ENCODE peak calls at places on chromosome 2, in five cellular contexts. One of them, this sample, is unnamed.

GRCh38 chr2:3981446-3981845 is 278.1 kb downstream of the DCDC2C start:
- DNase-seq in substantia nigra: no peak
- DNase-seq in AG04450: no peak
- DNase-seq in fibroblast of lung: no peak
- DNase-seq in CD8-positive, alpha-beta T cell: no peak
- DNase-seq in this sample: no peak

GRCh38 chr2:69830045-69830905 is 815 bp downstream of the GMCL1 start:
- DNase-seq in fibroblast of lung: peak
- DNase-seq in AG04450: no peak
- DNase-seq in substantia nigra: no peak
- DNase-seq in CD8-positive, alpha-beta T cell: peak
- DNase-seq in this sample: peak

GRCh38 chr2:120245520-120245835 is 7.2 kb upstream of the RALB start:
- DNase-seq in AG04450: no peak
- DNase-seq in substantia nigra: no peak
- DNase-seq in fibroblast of lung: no peak
- DNase-seq in CD8-positive, alpha-beta T cell: no peak
- DNase-seq in this sample: no peak

GRCh38 chr2:48566582-48566981 is 36.6 kb downstream of the STON1 start:
- DNase-seq in substantia nigra: no peak
- DNase-seq in fibroblast of lung: peak
- DNase-seq in CD8-positive, alpha-beta T cell: no peak
- DNase-seq in AG04450: no peak
- DNase-seq in this sample: peak

GRCh38 chr2:172038604-172039003 is 38.9 kb downstream of the METAP1D start:
- DNase-seq in fibroblast of lung: peak
- DNase-seq in AG04450: no peak
- DNase-seq in CD8-positive, alpha-beta T cell: no peak
- DNase-seq in substantia nigra: no peak
- DNase-seq in this sample: no peak

GRCh38 chr2:238439093-238439849 is 12.5 kb downstream of the ASB1 start:
- DNase-seq in AG04450: peak
- DNase-seq in substantia nigra: no peak
- DNase-seq in fibroblast of lung: peak
- DNase-seq in CD8-positive, alpha-beta T cell: no peak
- DNase-seq in this sample: no peak

GRCh38 chr2:158202151-158202778 is 100.6 kb downstream of the UPP2 start:
- DNase-seq in AG04450: no peak
- DNase-seq in fibroblast of lung: peak
- DNase-seq in substantia nigra: no peak
- DNase-seq in CD8-positive, alpha-beta T cell: no peak
- DNase-seq in this sample: no peak

GRCh38 chr2:228839506-228839905 is 431.6 kb downstream of the PID1 start:
- DNase-seq in AG04450: no peak
- DNase-seq in substantia nigra: no peak
- DNase-seq in CD8-positive, alpha-beta T cell: no peak
- DNase-seq in fibroblast of lung: no peak
- DNase-seq in this sample: no peak

GRCh38 chr2:159152119-159152778 is 134.3 kb downstream of the WDSUB1 start:
- DNase-seq in CD8-positive, alpha-beta T cell: no peak
- DNase-seq in fibroblast of lung: peak
- DNase-seq in substantia nigra: no peak
- DNase-seq in AG04450: no peak
- DNase-seq in this sample: no peak

GRCh38 chr2:12717988-12718661 is 1.4 kb downstream of the TRIB2 start:
- DNase-seq in fibroblast of lung: peak
- DNase-seq in AG04450: no peak
- DNase-seq in CD8-positive, alpha-beta T cell: peak
- DNase-seq in substantia nigra: no peak
- DNase-seq in this sample: peak

GRCh38 chr2:166487082-166487654 is 6.9 kb downstream of the SCN7A start:
- DNase-seq in substantia nigra: no peak
- DNase-seq in AG04450: no peak
- DNase-seq in CD8-positive, alpha-beta T cell: no peak
- DNase-seq in fibroblast of lung: no peak
- DNase-seq in this sample: no peak

GRCh38 chr2:59824314-59824713 is 729.1 kb downstream of the BCL11A start:
- DNase-seq in fibroblast of lung: no peak
- DNase-seq in AG04450: no peak
- DNase-seq in CD8-positive, alpha-beta T cell: no peak
- DNase-seq in substantia nigra: no peak
- DNase-seq in this sample: no peak

GRCh38 chr2:165874445-165875039 is 79.0 kb downstream of the TTC21B start:
- DNase-seq in CD8-positive, alpha-beta T cell: no peak
- DNase-seq in fibroblast of lung: peak
- DNase-seq in substantia nigra: no peak
- DNase-seq in AG04450: peak
- DNase-seq in this sample: peak

GRCh38 chr2:171745141-171745540 is 57.9 kb downstream of the DYNC1I2 start:
- DNase-seq in fibroblast of lung: no peak
- DNase-seq in AG04450: no peak
- DNase-seq in substantia nigra: no peak
- DNase-seq in CD8-positive, alpha-beta T cell: no peak
- DNase-seq in this sample: no peak

GRCh38 chr2:109174214-109174613 is 45.2 kb downstream of the SH3RF3 start:
- DNase-seq in CD8-positive, alpha-beta T cell: peak
- DNase-seq in AG04450: no peak
- DNase-seq in fibroblast of lung: no peak
- DNase-seq in substantia nigra: no peak
- DNase-seq in this sample: no peak

GRCh38 chr2:48724278-48724677 is 31.2 kb downstream of the LHCGR start:
- DNase-seq in AG04450: no peak
- DNase-seq in CD8-positive, alpha-beta T cell: no peak
- DNase-seq in substantia nigra: no peak
- DNase-seq in fibroblast of lung: no peak
- DNase-seq in this sample: no peak

GRCh38 chr2:110837421-110838409 is 105.3 kb downstream of the ACOXL start:
- DNase-seq in fibroblast of lung: no peak
- DNase-seq in CD8-positive, alpha-beta T cell: no peak
- DNase-seq in substantia nigra: no peak
- DNase-seq in AG04450: no peak
- DNase-seq in this sample: peak

GRCh38 chr2:10536569-10537133 is 88.5 kb upstream of the ODC1 start:
- DNase-seq in CD8-positive, alpha-beta T cell: no peak
- DNase-seq in AG04450: no peak
- DNase-seq in fibroblast of lung: no peak
- DNase-seq in substantia nigra: no peak
- DNase-seq in this sample: no peak

GRCh38 chr2:43214253-43214652 is 12.2 kb downstream of the ZFP36L2 start:
- DNase-seq in substantia nigra: no peak
- DNase-seq in CD8-positive, alpha-beta T cell: no peak
- DNase-seq in AG04450: no peak
- DNase-seq in fibroblast of lung: no peak
- DNase-seq in this sample: no peak

GRCh38 chr2:173151671-173152398 is 76.2 kb downstream of the MAP3K20 start:
- DNase-seq in fibroblast of lung: peak
- DNase-seq in CD8-positive, alpha-beta T cell: no peak
- DNase-seq in AG04450: no peak
- DNase-seq in substantia nigra: no peak
- DNase-seq in this sample: no peak

GRCh38 chr2:233115761-233116160 is 55.6 kb downstream of the INPP5D start:
- DNase-seq in AG04450: no peak
- DNase-seq in fibroblast of lung: no peak
- DNase-seq in substantia nigra: no peak
- DNase-seq in CD8-positive, alpha-beta T cell: no peak
- DNase-seq in this sample: no peak

GRCh38 chr2:53670351-53670750 is 97.3 kb upstream of the CHAC2 start:
- DNase-seq in fibroblast of lung: peak
- DNase-seq in CD8-positive, alpha-beta T cell: no peak
- DNase-seq in AG04450: no peak
- DNase-seq in substantia nigra: no peak
- DNase-seq in this sample: no peak

GRCh38 chr2:127591221-127591923 is 54.6 kb upstream of the GPR17 start:
- DNase-seq in substantia nigra: peak
- DNase-seq in CD8-positive, alpha-beta T cell: peak
- DNase-seq in fibroblast of lung: peak
- DNase-seq in AG04450: peak
- DNase-seq in this sample: peak

GRCh38 chr2:95053543-95053942 is 28.0 kb downstream of the MAL start:
- DNase-seq in substantia nigra: no peak
- DNase-seq in AG04450: no peak
- DNase-seq in CD8-positive, alpha-beta T cell: no peak
- DNase-seq in fibroblast of lung: no peak
- DNase-seq in this sample: peak

GRCh38 chr2:109102588-109103233 is 26.3 kb upstream of the SH3RF3 start:
- DNase-seq in fibroblast of lung: no peak
- DNase-seq in AG04450: no peak
- DNase-seq in substantia nigra: no peak
- DNase-seq in CD8-positive, alpha-beta T cell: no peak
- DNase-seq in this sample: no peak

GRCh38 chr2:206378835-206379234 is 64.5 kb upstream of the ADAM23 start:
- DNase-seq in AG04450: no peak
- DNase-seq in fibroblast of lung: peak
- DNase-seq in CD8-positive, alpha-beta T cell: no peak
- DNase-seq in substantia nigra: no peak
- DNase-seq in this sample: no peak

GRCh38 chr2:206383669-206384068 is 59.7 kb upstream of the ADAM23 start:
- DNase-seq in AG04450: no peak
- DNase-seq in CD8-positive, alpha-beta T cell: no peak
- DNase-seq in substantia nigra: no peak
- DNase-seq in fibroblast of lung: no peak
- DNase-seq in this sample: no peak

GRCh38 chr2:206381881-206382280 is 61.5 kb upstream of the ADAM23 start:
- DNase-seq in CD8-positive, alpha-beta T cell: no peak
- DNase-seq in AG04450: no peak
- DNase-seq in fibroblast of lung: no peak
- DNase-seq in substantia nigra: no peak
- DNase-seq in this sample: no peak

GRCh38 chr2:206375956-206376355 is 67.4 kb upstream of the ADAM23 start:
- DNase-seq in CD8-positive, alpha-beta T cell: no peak
- DNase-seq in AG04450: no peak
- DNase-seq in substantia nigra: no peak
- DNase-seq in fibroblast of lung: no peak
- DNase-seq in this sample: no peak

DNA sequence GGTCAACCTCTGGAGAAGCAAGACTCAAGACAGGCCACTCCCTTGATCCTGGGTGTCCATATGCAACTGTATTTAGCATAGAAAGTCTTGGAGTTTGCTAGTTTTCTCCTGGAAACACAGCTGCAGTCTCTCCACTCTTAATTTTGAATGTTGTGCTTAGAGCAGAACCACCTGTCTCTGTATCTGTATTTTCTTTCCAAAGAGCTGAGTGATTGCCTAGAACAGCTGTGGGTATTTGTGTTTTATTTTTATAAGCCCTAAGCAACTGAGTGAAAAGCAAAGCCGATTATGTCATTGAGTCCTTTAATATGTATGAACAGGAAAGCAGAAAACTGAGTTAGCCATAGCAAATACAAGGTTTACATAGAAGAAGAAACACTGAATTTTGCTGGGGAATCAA is 64.0 kb upstream of the ADAM23 start:
- DNase-seq in substantia nigra: no peak
- DNase-seq in AG04450: no peak
- DNase-seq in CD8-positive, alpha-beta T cell: no peak
- DNase-seq in fibroblast of lung: no peak
- DNase-seq in this sample: no peak
- H3K27ac ChIP-seq in substantia nigra: no peak
- H3K27ac ChIP-seq in AG04450: no peak
- H3K27ac ChIP-seq in CD8-positive, alpha-beta T cell: no peak
- H3K27ac ChIP-seq in fibroblast of lung: no peak
- H3K27ac ChIP-seq in this sample: no peak

GRCh38 chr2:137980459-137980858 is 16.2 kb downstream of the HNMT start:
- DNase-seq in AG04450: no peak
- DNase-seq in CD8-positive, alpha-beta T cell: no peak
- DNase-seq in fibroblast of lung: no peak
- DNase-seq in substantia nigra: no peak
- DNase-seq in this sample: no peak
- H3K27ac ChIP-seq in AG04450: no peak
- H3K27ac ChIP-seq in CD8-positive, alpha-beta T cell: no peak
- H3K27ac ChIP-seq in fibroblast of lung: no peak
- H3K27ac ChIP-seq in substantia nigra: no peak
- H3K27ac ChIP-seq in this sample: no peak

GRCh38 chr2:241545113-241545512 is 13.4 kb upstream of the BOK start:
- DNase-seq in substantia nigra: no peak
- DNase-seq in AG04450: no peak
- DNase-seq in CD8-positive, alpha-beta T cell: no peak
- DNase-seq in fibroblast of lung: peak
- DNase-seq in this sample: no peak

GRCh38 chr2:241547781-241548450 is 10.6 kb upstream of the BOK start:
- DNase-seq in fibroblast of lung: no peak
- DNase-seq in substantia nigra: no peak
- DNase-seq in CD8-positive, alpha-beta T cell: no peak
- DNase-seq in AG04450: no peak
- DNase-seq in this sample: no peak

GRCh38 chr2:241548451-241548835 is 10.1 kb upstream of the BOK start:
- DNase-seq in CD8-positive, alpha-beta T cell: no peak
- DNase-seq in AG04450: no peak
- DNase-seq in substantia nigra: no peak
- DNase-seq in fibroblast of lung: no peak
- DNase-seq in this sample: no peak

GRCh38 chr2:241545523-241546473 is 12.7 kb upstream of the BOK start:
- DNase-seq in AG04450: no peak
- DNase-seq in substantia nigra: no peak
- DNase-seq in fibroblast of lung: peak
- DNase-seq in CD8-positive, alpha-beta T cell: no peak
- DNase-seq in this sample: no peak

GRCh38 chr2:241546771-241547498 is 11.6 kb upstream of the BOK start:
- DNase-seq in AG04450: peak
- DNase-seq in substantia nigra: no peak
- DNase-seq in CD8-positive, alpha-beta T cell: no peak
- DNase-seq in fibroblast of lung: peak
- DNase-seq in this sample: no peak
- H3K27ac ChIP-seq in AG04450: peak
- H3K27ac ChIP-seq in substantia nigra: no peak
- H3K27ac ChIP-seq in CD8-positive, alpha-beta T cell: no peak
- H3K27ac ChIP-seq in fibroblast of lung: peak
- H3K27ac ChIP-seq in this sample: no peak

DNA sequence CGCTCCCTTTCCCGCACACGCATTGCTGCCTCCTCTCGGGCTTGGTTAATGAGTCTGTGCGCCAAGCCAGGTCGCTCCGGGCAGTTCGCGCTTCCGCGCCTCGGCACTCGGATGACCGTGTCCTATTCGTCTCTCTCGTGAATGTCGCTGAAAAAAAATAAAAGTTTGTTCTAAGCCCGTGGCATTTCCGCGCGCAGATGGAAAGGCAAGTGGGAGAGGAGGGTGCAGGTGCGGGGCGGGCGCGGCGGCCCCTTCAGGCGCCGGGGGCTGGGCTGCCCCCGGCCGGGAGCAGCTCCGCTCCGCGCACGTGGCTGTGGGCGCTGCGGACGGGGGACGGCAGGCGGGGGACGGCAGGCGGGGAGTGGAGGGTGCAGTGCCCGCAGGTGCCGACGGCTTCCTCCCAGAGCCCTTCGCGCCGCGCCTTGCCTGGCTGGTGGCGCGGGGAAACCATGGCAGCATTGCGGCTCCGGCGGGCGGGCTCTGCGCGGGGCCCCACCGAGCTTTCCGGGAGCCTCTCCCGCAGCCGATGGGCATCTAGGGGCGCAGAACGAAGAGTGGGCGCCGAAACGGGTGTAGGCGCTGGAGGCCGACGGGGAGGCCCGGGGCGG is 159.6 kb upstream of the SIX2 start:
- DNase-seq in substantia nigra: no peak
- DNase-seq in fibroblast of lung: no peak
- DNase-seq in AG04450: no peak
- DNase-seq in CD8-positive, alpha-beta T cell: no peak
- DNase-seq in this sample: no peak
- H3K27ac ChIP-seq in substantia nigra: no peak
- H3K27ac ChIP-seq in fibroblast of lung: no peak
- H3K27ac ChIP-seq in AG04450: no peak
- H3K27ac ChIP-seq in CD8-positive, alpha-beta T cell: no peak
- H3K27ac ChIP-seq in this sample: no peak

This sample was measured in Karpas-422.